ENCODE peak calls at places on chromosomes 13 and 19, in four cellular contexts. Y is mesendoderm, C is IMR-90, H is H9. Z is an unnamed sample.
A peak's percentile ranks its signal among the peaks of the same experiment; 100 is the strongest.

GRCh38 chr19:30293051-30293785 is 79.0 kb upstream of the ZNF536 start:
- DNase-seq in Y (no peak), C (no peak), H (peak; percentile 11), Z (no peak)

GRCh38 chr13:44474122-44474910 is 100.7 kb downstream of the SERP2 start:
- DNase-seq in Y (peak; percentile 76), C (peak; percentile 17), H (no peak), Z (no peak)

GRCh38 chr19:47405197-47405550 is 14.2 kb downstream of the MEIS3 start:
- DNase-seq in Y (no peak), C (no peak), H (no peak), Z (no peak)

GRCh38 chr13:51222510-51223283 is 499 bp downstream of the FAM124A start:
- DNase-seq in Y (peak; percentile 69), C (no peak), H (no peak), Z (peak; percentile 67)

GRCh38 chr19:3285647-3286176 is 61.3 kb downstream of the CELF5 start:
- DNase-seq in Y (no peak), C (no peak), H (peak; percentile 95), Z (no peak)

GRCh38 chr19:48881741-48882657 is 9.8 kb downstream of the PPP1R15A start:
- DNase-seq in Y (peak; percentile 71), C (no peak), H (peak; percentile 85), Z (peak; percentile 33)

GRCh38 chr13:96963786-96964475 is 30.3 kb downstream of the OXGR1 start:
- DNase-seq in Y (no peak), C (no peak), H (no peak), Z (no peak)

GRCh38 chr13:108494991-108495661 is 134.3 kb upstream of the MYO16 start:
- DNase-seq in Y (peak; percentile 47), C (no peak), H (peak; percentile 37), Z (no peak)

GRCh38 chr19:38691938-38692457 is 44.5 kb downstream of the ACTN4 start:
- DNase-seq in Y (no peak), C (peak; percentile 92), H (no peak), Z (no peak)

GRCh38 chr19:1856345-1856697 is 7.1 kb downstream of the KLF16 start:
- DNase-seq in Y (no peak), C (no peak), H (no peak), Z (no peak)

GRCh38 chr13:85543144-85543543 is 256.1 kb downstream of the SLITRK6 start:
- DNase-seq in Y (no peak), C (no peak), H (no peak), Z (no peak)

GRCh38 chr19:10587022-10587838 is at the start of gene AP1M2:
- DNase-seq in Y (peak; percentile 58), C (no peak), H (peak; percentile 85), Z (peak; percentile 53)

GRCh38 chr19:40974633-40975037 is 16.4 kb upstream of the CYP2B6 start:
- DNase-seq in Y (peak; percentile 78), C (peak; percentile 73), H (peak; percentile 83), Z (peak; percentile 84)

GRCh38 chr13:37134411-37135041 is 29.1 kb upstream of the CSNK1A1L start:
- DNase-seq in Y (peak; percentile 70), C (peak; percentile 90), H (no peak), Z (no peak)

GRCh38 chr19:35066691-35067563 is 25.4 kb downstream of the HPN start:
- DNase-seq in Y (peak; percentile 97), C (peak; percentile 77), H (peak; percentile 96), Z (peak; percentile 96)

GRCh38 chr13:68050746-68051145 is 820.6 kb upstream of the PCDH9 start:
- DNase-seq in Y (no peak), C (no peak), H (no peak), Z (no peak)

GRCh38 chr13:51934461-51935087 is 72.8 kb downstream of the CCDC70 start:
- DNase-seq in Y (no peak), C (no peak), H (peak; percentile 43), Z (no peak)

GRCh38 chr13:114025432-114026127 is 51.7 kb upstream of the C13orf46 start:
- DNase-seq in Y (no peak), C (peak; percentile 78), H (no peak), Z (no peak)

GRCh38 chr13:89212186-89212585 is 1541.0 kb downstream of the SLITRK5 start:
- DNase-seq in Y (no peak), C (no peak), H (no peak), Z (no peak)

GRCh38 chr19:56601375-56601774 is 6.3 kb downstream of the ZNF71 start:
- DNase-seq in Y (peak; percentile 1), C (peak; percentile 8), H (no peak), Z (no peak)

GRCh38 chr19:5691205-5691929 is 1.3 kb downstream of the RPL36 start:
- DNase-seq in Y (no peak), C (peak; percentile 31), H (peak; percentile 37), Z (no peak)

GRCh38 chr13:31234729-31235128 is 35.0 kb downstream of the B3GLCT start:
- DNase-seq in Y (peak; percentile 50), C (no peak), H (peak; percentile 45), Z (no peak)

GRCh38 chr13:101655435-101655834 is 203.0 kb downstream of the ITGBL1 start:
- DNase-seq in Y (no peak), C (no peak), H (no peak), Z (no peak)

GRCh38 chr13:100521912-100522490 is 66.6 kb downstream of the GGACT start:
- DNase-seq in Y (no peak), C (no peak), H (no peak), Z (no peak)

GRCh38 chr19:10965398-10965797 is 4.6 kb downstream of the SMARCA4 start:
- DNase-seq in Y (no peak), C (no peak), H (no peak), Z (no peak)

GRCh38 chr19:51664997-51665396 is 18.4 kb upstream of the SIGLEC14 start:
- DNase-seq in Y (no peak), C (no peak), H (no peak), Z (no peak)

GRCh38 chr13:72290962-72291681 is 424.1 kb upstream of the DACH1 start:
- DNase-seq in Y (peak; percentile 92), C (no peak), H (peak; percentile 47), Z (peak; percentile 31)

GRCh38 chr13:99288069-99288468 is 19.1 kb downstream of the GPR183 start:
- DNase-seq in Y (no peak), C (no peak), H (no peak), Z (no peak)

GRCh38 chr13:99289265-99289664 is 17.9 kb downstream of the GPR183 start:
- DNase-seq in Y (no peak), C (no peak), H (no peak), Z (no peak)

GRCh38 chr13:99293178-99293577 is 14.0 kb downstream of the GPR183 start:
- DNase-seq in Y (no peak), C (no peak), H (no peak), Z (no peak)

GRCh38 chr13:99289674-99290337 is 17.4 kb downstream of the GPR183 start:
- DNase-seq in Y (no peak), C (no peak), H (no peak), Z (no peak)

GRCh38 chr13:99290890-99291289 is 16.3 kb downstream of the GPR183 start:
- DNase-seq in Y (no peak), C (no peak), H (no peak), Z (no peak)
- H3K56ac ChIP-seq in Y (no peak overlapping the region), C (no peak overlapping the region), H (no peak overlapping the region), Z (no peak overlapping the region)

GRCh38 chr19:13098291-13099072 is 4.2 kb downstream of the LYL1 start:
- DNase-seq in Y (peak; percentile 60), C (no peak), H (peak; percentile 63), Z (no peak)
- H2BK15ac ChIP-seq in Y (no peak overlapping the region), C (no peak overlapping the region), H (no peak overlapping the region), Z (no peak overlapping the region)

DNA sequence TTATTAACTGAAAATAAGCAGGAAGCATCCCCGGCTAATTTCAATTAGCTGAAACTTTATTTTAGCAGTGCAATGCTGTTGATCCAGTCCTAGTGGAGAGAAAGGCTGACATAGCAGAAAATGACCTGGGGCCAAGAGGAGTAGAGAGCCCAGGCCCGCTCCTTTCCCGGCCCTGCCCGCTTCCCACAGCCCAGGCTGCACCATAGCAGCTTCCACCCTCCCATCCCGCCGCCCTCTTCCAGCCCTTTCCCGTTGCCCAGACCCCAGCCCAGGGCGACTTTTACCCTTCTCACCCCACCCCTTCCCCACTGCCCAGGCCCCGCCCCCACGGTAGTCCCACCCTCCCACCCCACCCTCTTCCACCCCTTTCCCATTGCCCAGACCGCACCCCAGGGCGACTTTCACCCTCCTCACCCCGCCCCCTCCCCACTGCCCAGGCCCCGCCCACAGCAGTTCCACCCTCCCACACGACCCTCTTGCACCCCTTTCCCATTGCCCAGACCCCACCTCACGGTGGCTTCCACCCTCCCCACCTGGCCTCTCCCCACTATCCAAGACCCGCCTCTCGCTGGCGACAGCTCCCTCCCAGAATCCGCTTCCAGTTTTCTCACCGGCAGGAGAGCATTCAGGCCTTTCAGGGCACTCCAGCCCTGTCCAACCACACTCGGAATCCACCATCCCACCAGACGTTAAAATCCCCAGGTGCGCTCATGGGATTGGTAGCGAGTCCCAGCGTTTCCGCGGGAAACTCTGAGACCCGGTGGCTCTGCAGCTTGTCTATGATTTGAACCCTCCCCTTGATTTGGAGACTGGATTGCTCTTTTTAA is 8.3 kb downstream of the ZNF160 start:
- DNase-seq in Y (peak; percentile 90), C (no peak), H (peak; percentile 93), Z (peak; percentile 61)
- H3K56ac ChIP-seq in Y (peak overlapping the region; percentile 69), C (no peak overlapping the region), H (no peak overlapping the region), Z (peak overlapping the region; percentile 53)

GRCh38 chr19:8610041-8610927 is at the start of gene ADAMTS10:
- DNase-seq in Y (peak; percentile 67), C (peak; percentile 43), H (peak; percentile 48), Z (peak; percentile 76)
- H2BK15ac ChIP-seq in Y (peak within 1 kb of the TSS; percentile 38), C (peak within 1 kb of the TSS; percentile 46), H (no peak within 1 kb of the TSS), Z (peak within 1 kb of the TSS; percentile 100)

DNA sequence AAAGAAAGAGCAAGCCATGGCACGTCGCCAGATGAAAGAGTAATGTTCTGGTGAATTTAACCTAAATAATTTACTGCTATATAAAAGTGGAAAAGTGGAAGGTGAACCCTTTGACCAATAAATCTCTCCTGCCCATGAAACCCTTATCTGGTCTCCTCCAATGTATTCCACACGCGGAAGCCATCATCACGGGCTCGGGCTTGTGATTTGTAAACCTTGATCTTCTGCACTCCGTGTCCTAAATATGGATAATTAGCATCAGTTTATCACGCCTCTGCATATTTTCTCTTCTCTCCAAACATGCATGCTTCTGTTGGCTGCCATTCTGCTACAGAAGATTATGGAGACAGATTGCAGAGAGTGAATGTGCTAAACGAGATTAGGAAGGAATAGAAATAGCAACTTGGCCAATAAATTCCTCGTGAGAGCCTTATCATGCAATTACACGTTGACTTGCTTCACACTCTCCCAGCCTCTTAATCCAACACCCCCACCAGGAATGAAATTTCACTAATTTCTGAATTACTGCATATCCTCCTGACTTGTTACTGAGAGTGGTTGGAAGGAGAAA is 34.5 kb downstream of the SOX1 start:
- DNase-seq in Y (no peak), C (no peak), H (no peak), Z (no peak)
- H3K56ac ChIP-seq in Y (no peak overlapping the region), C (no peak overlapping the region), H (no peak overlapping the region), Z (no peak overlapping the region)

DNA sequence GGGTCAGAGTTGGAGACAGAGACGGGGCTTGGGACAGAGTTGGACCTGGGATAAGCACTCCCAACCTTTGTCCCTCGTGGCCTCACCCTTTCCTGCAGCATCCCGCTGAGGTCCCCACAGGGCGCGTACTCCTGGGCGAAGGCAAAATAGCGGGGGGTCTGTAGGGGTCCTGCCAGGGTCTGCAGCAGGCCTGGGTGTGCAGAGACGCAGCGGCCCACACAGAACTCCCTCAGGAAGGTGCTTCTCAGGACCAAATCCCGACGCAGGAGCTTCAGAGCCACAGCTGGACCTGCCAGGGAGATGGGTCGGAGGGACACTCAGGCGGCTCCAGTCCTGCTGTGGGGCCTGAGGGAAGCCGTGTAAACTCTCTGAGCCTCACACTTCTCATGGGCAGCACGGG is 1.3 kb downstream of the SBK3 start:
- DNase-seq in Y (no peak), C (no peak), H (no peak), Z (no peak)
- H2BK15ac ChIP-seq in Y (no peak overlapping the region), C (no peak overlapping the region), H (no peak overlapping the region), Z (no peak overlapping the region)

GRCh38 chr19:28929026-28929425 is 283.9 kb downstream of the UQCRFS1 start:
- DNase-seq in Y (no peak), C (peak; percentile 52), H (no peak), Z (no peak)
- H3K56ac ChIP-seq in Y (no peak overlapping the region), C (no peak overlapping the region), H (no peak overlapping the region), Z (no peak overlapping the region)

GRCh38 chr19:18743281-18743825 is 47.8 kb downstream of the COMP start:
- DNase-seq in Y (no peak), C (peak; percentile 76), H (peak; percentile 29), Z (no peak)
- H2BK15ac ChIP-seq in Y (no peak overlapping the region), C (no peak overlapping the region), H (no peak overlapping the region), Z (no peak overlapping the region)